ENCODE peak calls at places on chromosome 17, in seven cellular contexts. One of them, this sample, is unnamed.

GRCh38 chr17:27651411-27652345 is 20.7 kb downstream of the LGALS9 start:
- DNase-seq in AG04450: no peak
- DNase-seq in GM12878: no peak
- DNase-seq in IMR-90: peak
- DNase-seq in stimulated activated CD8-positive, alpha-beta memory T cell treated with anti-CD3 and anti-CD28 coated beads, Interleukin-7, amount 100 ng/mL, for 1 hour: peak
- DNase-seq in heart left ventricle: peak
- DNase-seq in NCI-H524: peak
- DNase-seq in this sample: no peak

GRCh38 chr17:66906321-66907278 is 57.9 kb upstream of the CACNG4 start:
- DNase-seq in stimulated activated CD8-positive, alpha-beta memory T cell treated with anti-CD3 and anti-CD28 coated beads, Interleukin-7, amount 100 ng/mL, for 1 hour: no peak
- DNase-seq in NCI-H524: peak
- DNase-seq in GM12878: peak
- DNase-seq in AG04450: peak
- DNase-seq in IMR-90: peak
- DNase-seq in heart left ventricle: peak
- DNase-seq in this sample: no peak

GRCh38 chr17:41369713-41370112 is at the start of gene KRT33B:
- DNase-seq in AG04450: no peak
- DNase-seq in IMR-90: no peak
- DNase-seq in stimulated activated CD8-positive, alpha-beta memory T cell treated with anti-CD3 and anti-CD28 coated beads, Interleukin-7, amount 100 ng/mL, for 1 hour: no peak
- DNase-seq in heart left ventricle: no peak
- DNase-seq in GM12878: no peak
- DNase-seq in NCI-H524: no peak
- DNase-seq in this sample: no peak

GRCh38 chr17:511833-512251 is 159.2 kb upstream of the RPH3AL start:
- DNase-seq in heart left ventricle: no peak
- DNase-seq in AG04450: no peak
- DNase-seq in GM12878: no peak
- DNase-seq in NCI-H524: no peak
- DNase-seq in IMR-90: peak
- DNase-seq in stimulated activated CD8-positive, alpha-beta memory T cell treated with anti-CD3 and anti-CD28 coated beads, Interleukin-7, amount 100 ng/mL, for 1 hour: no peak
- DNase-seq in this sample: no peak

GRCh38 chr17:11618861-11619566 is 20.7 kb downstream of the DNAH9 start:
- DNase-seq in IMR-90: no peak
- DNase-seq in AG04450: no peak
- DNase-seq in GM12878: no peak
- DNase-seq in stimulated activated CD8-positive, alpha-beta memory T cell treated with anti-CD3 and anti-CD28 coated beads, Interleukin-7, amount 100 ng/mL, for 1 hour: no peak
- DNase-seq in heart left ventricle: peak
- DNase-seq in NCI-H524: no peak
- DNase-seq in this sample: no peak

GRCh38 chr17:38996660-38997337 is 29.6 kb upstream of the FBXO47 start:
- DNase-seq in heart left ventricle: no peak
- DNase-seq in NCI-H524: no peak
- DNase-seq in AG04450: no peak
- DNase-seq in IMR-90: no peak
- DNase-seq in stimulated activated CD8-positive, alpha-beta memory T cell treated with anti-CD3 and anti-CD28 coated beads, Interleukin-7, amount 100 ng/mL, for 1 hour: no peak
- DNase-seq in GM12878: no peak
- DNase-seq in this sample: no peak

GRCh38 chr17:9266031-9266680 is 244.8 kb downstream of the NTN1 start:
- DNase-seq in heart left ventricle: no peak
- DNase-seq in GM12878: no peak
- DNase-seq in stimulated activated CD8-positive, alpha-beta memory T cell treated with anti-CD3 and anti-CD28 coated beads, Interleukin-7, amount 100 ng/mL, for 1 hour: no peak
- DNase-seq in NCI-H524: no peak
- DNase-seq in AG04450: no peak
- DNase-seq in IMR-90: no peak
- DNase-seq in this sample: no peak

GRCh38 chr17:50146927-50147640 is 3.4 kb downstream of the PPP1R9B start:
- DNase-seq in stimulated activated CD8-positive, alpha-beta memory T cell treated with anti-CD3 and anti-CD28 coated beads, Interleukin-7, amount 100 ng/mL, for 1 hour: no peak
- DNase-seq in NCI-H524: no peak
- DNase-seq in IMR-90: no peak
- DNase-seq in heart left ventricle: no peak
- DNase-seq in AG04450: no peak
- DNase-seq in GM12878: no peak
- DNase-seq in this sample: no peak

GRCh38 chr17:72110231-72110952 is 10.4 kb upstream of the SOX9 start:
- DNase-seq in IMR-90: no peak
- DNase-seq in AG04450: no peak
- DNase-seq in stimulated activated CD8-positive, alpha-beta memory T cell treated with anti-CD3 and anti-CD28 coated beads, Interleukin-7, amount 100 ng/mL, for 1 hour: no peak
- DNase-seq in heart left ventricle: no peak
- DNase-seq in GM12878: no peak
- DNase-seq in NCI-H524: no peak
- DNase-seq in this sample: no peak

GRCh38 chr17:51751072-51751471 is 407.4 kb downstream of the CA10 start:
- DNase-seq in GM12878: no peak
- DNase-seq in heart left ventricle: no peak
- DNase-seq in stimulated activated CD8-positive, alpha-beta memory T cell treated with anti-CD3 and anti-CD28 coated beads, Interleukin-7, amount 100 ng/mL, for 1 hour: no peak
- DNase-seq in NCI-H524: no peak
- DNase-seq in AG04450: no peak
- DNase-seq in IMR-90: no peak
- DNase-seq in this sample: no peak

GRCh38 chr17:80695979-80696378 is 151.3 kb downstream of the RPTOR start:
- DNase-seq in IMR-90: no peak
- DNase-seq in GM12878: no peak
- DNase-seq in NCI-H524: peak
- DNase-seq in heart left ventricle: no peak
- DNase-seq in AG04450: no peak
- DNase-seq in stimulated activated CD8-positive, alpha-beta memory T cell treated with anti-CD3 and anti-CD28 coated beads, Interleukin-7, amount 100 ng/mL, for 1 hour: no peak
- DNase-seq in this sample: no peak

GRCh38 chr17:63645775-63646491 is 23.7 kb downstream of the MAP3K3 start:
- DNase-seq in GM12878: no peak
- DNase-seq in NCI-H524: no peak
- DNase-seq in stimulated activated CD8-positive, alpha-beta memory T cell treated with anti-CD3 and anti-CD28 coated beads, Interleukin-7, amount 100 ng/mL, for 1 hour: no peak
- DNase-seq in heart left ventricle: no peak
- DNase-seq in IMR-90: no peak
- DNase-seq in AG04450: no peak
- DNase-seq in this sample: no peak

GRCh38 chr17:64083571-64084085 is 46.3 kb downstream of the ERN1 start:
- DNase-seq in stimulated activated CD8-positive, alpha-beta memory T cell treated with anti-CD3 and anti-CD28 coated beads, Interleukin-7, amount 100 ng/mL, for 1 hour: no peak
- DNase-seq in heart left ventricle: no peak
- DNase-seq in AG04450: no peak
- DNase-seq in NCI-H524: no peak
- DNase-seq in IMR-90: no peak
- DNase-seq in GM12878: no peak
- DNase-seq in this sample: no peak

GRCh38 chr17:79620207-79621038 is 9.6 kb upstream of the RBFOX3 start:
- DNase-seq in IMR-90: no peak
- DNase-seq in NCI-H524: no peak
- DNase-seq in AG04450: no peak
- DNase-seq in stimulated activated CD8-positive, alpha-beta memory T cell treated with anti-CD3 and anti-CD28 coated beads, Interleukin-7, amount 100 ng/mL, for 1 hour: no peak
- DNase-seq in heart left ventricle: no peak
- DNase-seq in GM12878: no peak
- DNase-seq in this sample: no peak

GRCh38 chr17:78650093-78650715 is 73.0 kb upstream of the DNAH17 start:
- DNase-seq in IMR-90: no peak
- DNase-seq in NCI-H524: no peak
- DNase-seq in heart left ventricle: no peak
- DNase-seq in AG04450: no peak
- DNase-seq in stimulated activated CD8-positive, alpha-beta memory T cell treated with anti-CD3 and anti-CD28 coated beads, Interleukin-7, amount 100 ng/mL, for 1 hour: no peak
- DNase-seq in GM12878: no peak
- DNase-seq in this sample: no peak

GRCh38 chr17:59963738-59964454 is 644 bp downstream of the RNFT1 start:
- DNase-seq in stimulated activated CD8-positive, alpha-beta memory T cell treated with anti-CD3 and anti-CD28 coated beads, Interleukin-7, amount 100 ng/mL, for 1 hour: no peak
- DNase-seq in IMR-90: peak
- DNase-seq in GM12878: no peak
- DNase-seq in AG04450: peak
- DNase-seq in heart left ventricle: no peak
- DNase-seq in NCI-H524: peak
- DNase-seq in this sample: peak

GRCh38 chr17:9209347-9209746 is 188.0 kb downstream of the NTN1 start:
- DNase-seq in IMR-90: no peak
- DNase-seq in stimulated activated CD8-positive, alpha-beta memory T cell treated with anti-CD3 and anti-CD28 coated beads, Interleukin-7, amount 100 ng/mL, for 1 hour: no peak
- DNase-seq in GM12878: no peak
- DNase-seq in AG04450: no peak
- DNase-seq in heart left ventricle: no peak
- DNase-seq in NCI-H524: no peak
- DNase-seq in this sample: no peak

GRCh38 chr17:66834919-66835454 is at the start of gene CACNG5:
- DNase-seq in AG04450: no peak
- DNase-seq in NCI-H524: peak
- DNase-seq in IMR-90: no peak
- DNase-seq in heart left ventricle: no peak
- DNase-seq in GM12878: no peak
- DNase-seq in stimulated activated CD8-positive, alpha-beta memory T cell treated with anti-CD3 and anti-CD28 coated beads, Interleukin-7, amount 100 ng/mL, for 1 hour: no peak
- DNase-seq in this sample: no peak

GRCh38 chr17:41773190-41773588 is 13.3 kb downstream of the JUP start:
- DNase-seq in heart left ventricle: peak
- DNase-seq in AG04450: peak
- DNase-seq in stimulated activated CD8-positive, alpha-beta memory T cell treated with anti-CD3 and anti-CD28 coated beads, Interleukin-7, amount 100 ng/mL, for 1 hour: no peak
- DNase-seq in NCI-H524: no peak
- DNase-seq in IMR-90: peak
- DNase-seq in GM12878: no peak
- DNase-seq in this sample: no peak

GRCh38 chr17:35627417-35627816 is 40.3 kb downstream of the AP2B1 start:
- DNase-seq in IMR-90: no peak
- DNase-seq in stimulated activated CD8-positive, alpha-beta memory T cell treated with anti-CD3 and anti-CD28 coated beads, Interleukin-7, amount 100 ng/mL, for 1 hour: no peak
- DNase-seq in AG04450: no peak
- DNase-seq in NCI-H524: no peak
- DNase-seq in heart left ventricle: no peak
- DNase-seq in GM12878: no peak
- DNase-seq in this sample: no peak

GRCh38 chr17:74823176-74823495 is 36.5 kb downstream of the GRIN2C start:
- DNase-seq in heart left ventricle: no peak
- DNase-seq in stimulated activated CD8-positive, alpha-beta memory T cell treated with anti-CD3 and anti-CD28 coated beads, Interleukin-7, amount 100 ng/mL, for 1 hour: no peak
- DNase-seq in AG04450: no peak
- DNase-seq in NCI-H524: peak
- DNase-seq in GM12878: no peak
- DNase-seq in IMR-90: no peak
- DNase-seq in this sample: no peak

GRCh38 chr17:49914664-49915063 is 54.3 kb upstream of the DLX4 start:
- DNase-seq in GM12878: no peak
- DNase-seq in stimulated activated CD8-positive, alpha-beta memory T cell treated with anti-CD3 and anti-CD28 coated beads, Interleukin-7, amount 100 ng/mL, for 1 hour: no peak
- DNase-seq in IMR-90: no peak
- DNase-seq in NCI-H524: peak
- DNase-seq in AG04450: no peak
- DNase-seq in heart left ventricle: no peak
- DNase-seq in this sample: no peak

GRCh38 chr17:9200197-9200662 is 178.9 kb downstream of the NTN1 start:
- DNase-seq in stimulated activated CD8-positive, alpha-beta memory T cell treated with anti-CD3 and anti-CD28 coated beads, Interleukin-7, amount 100 ng/mL, for 1 hour: no peak
- DNase-seq in AG04450: no peak
- DNase-seq in GM12878: no peak
- DNase-seq in heart left ventricle: no peak
- DNase-seq in IMR-90: no peak
- DNase-seq in NCI-H524: peak
- DNase-seq in this sample: no peak